ENCODE peak calls at places on chromosomes 12 and 14, in six cellular contexts. C is SK-N-SH, G is Peyer's patch, R is psoas muscle, N is left ventricle myocardium inferior, K is GM23338. X is an unnamed sample.

GRCh38 chr12:51217133-51217967 is 512 bp downstream of the POU6F1 start:
- DNase-seq in C (peak; percentile 90), G (peak; percentile 68), R (peak; percentile 86), N (peak; percentile 62), K (peak; percentile 65), X (peak; percentile 86)

GRCh38 chr14:29426083-29426482 is 501.6 kb downstream of the PRKD1 start:
- DNase-seq in C (no peak), G (no peak), R (no peak), N (no peak), K (no peak), X (no peak)

GRCh38 chr12:48000878-48001321 is 3.4 kb downstream of the COL2A1 start:
- DNase-seq in C (peak; percentile 53), G (peak; percentile 51), R (no peak), N (no peak), K (peak; percentile 84), X (no peak)

GRCh38 chr12:124109760-124110159 is 136.7 kb downstream of the ZNF664 start:
- DNase-seq in C (peak; percentile 57), G (no peak), R (no peak), N (no peak), K (peak; percentile 94), X (no peak)

GRCh38 chr12:114405199-114405448 is 820 bp downstream of the TBX5 start:
- DNase-seq in C (no peak), G (no peak), R (no peak), N (no peak), K (no peak), X (no peak)

GRCh38 chr12:2739832-2740641 is 54.7 kb upstream of the FKBP4 start:
- DNase-seq in C (peak; percentile 46), G (no peak), R (no peak), N (no peak), K (peak; percentile 76), X (no peak)

GRCh38 chr12:80269953-80270552 is 170.7 kb downstream of the OTOGL start:
- DNase-seq in C (peak; percentile 10), G (no peak), R (no peak), N (no peak), K (peak; percentile 72), X (no peak)

GRCh38 chr12:27549231-27549800 is 25.3 kb downstream of the PPFIBP1 start:
- DNase-seq in C (no peak), G (no peak), R (no peak), N (no peak), K (no peak), X (no peak)

GRCh38 chr12:50162225-50162624 is 4.9 kb downstream of the CERS5 start:
- DNase-seq in C (no peak), G (no peak), R (no peak), N (no peak), K (no peak), X (no peak)

GRCh38 chr14:92122351-92122677 is 545 bp downstream of the CPSF2 start:
- DNase-seq in C (no peak), G (no peak), R (no peak), N (no peak), K (peak; percentile 52), X (no peak)

GRCh38 chr12:107318804-107319535 is 225.6 kb upstream of the CRY1 start:
- DNase-seq in C (peak; percentile 65), G (peak; percentile 57), R (peak; percentile 48), N (no peak), K (peak; percentile 60), X (no peak)

GRCh38 chr12:70645494-70646317 is 8.5 kb upstream of the PTPRB start:
- DNase-seq in C (no peak), G (no peak), R (peak; percentile 56), N (peak; percentile 40), K (peak; percentile 41), X (peak; percentile 75)

GRCh38 chr14:105062048-105062433 is 3.2 kb downstream of the GPR132 start:
- DNase-seq in C (no peak), G (no peak), R (no peak), N (no peak), K (no peak), X (no peak)

GRCh38 chr14:100292776-100293461 is 13.3 kb downstream of the SLC25A29 start:
- DNase-seq in C (peak; percentile 17), G (no peak), R (peak; percentile 53), N (no peak), K (no peak), X (peak; percentile 72)

GRCh38 chr12:90631581-90631980 is 323.4 kb downstream of the CCER1 start:
- DNase-seq in C (no peak), G (no peak), R (no peak), N (no peak), K (no peak), X (no peak)

GRCh38 chr12:90627180-90627896 is 327.6 kb downstream of the CCER1 start:
- DNase-seq in C (no peak), G (no peak), R (no peak), N (no peak), K (no peak), X (no peak)

GRCh38 chr12:90622431-90622830 is 332.5 kb downstream of the CCER1 start:
- DNase-seq in C (no peak), G (no peak), R (no peak), N (no peak), K (no peak), X (no peak)

GRCh38 chr12:90630006-90630405 is 325.0 kb downstream of the CCER1 start:
- DNase-seq in C (peak; percentile 32), G (no peak), R (no peak), N (no peak), K (no peak), X (no peak)

GRCh38 chr12:90628213-90628612 is 326.8 kb downstream of the CCER1 start:
- DNase-seq in C (no peak), G (no peak), R (no peak), N (no peak), K (no peak), X (no peak)
- H3K4me3 ChIP-seq in C (no peak overlapping the region), G (no peak overlapping the region), R (no peak overlapping the region), N (no peak overlapping the region), K (no peak overlapping the region), X (no peak overlapping the region)

GRCh38 chr12:57610553-57611115 is 601 bp upstream of the ARHGEF25 start:
- DNase-seq in C (peak; percentile 85), G (peak; percentile 62), R (peak; percentile 62), N (peak; percentile 75), K (peak; percentile 51), X (peak; percentile 81)
- H3K4me3 ChIP-seq in C (peak overlapping the region; percentile 75), G (peak overlapping the region; percentile 58), R (peak overlapping the region; percentile 70), N (peak overlapping the region; percentile 87), K (peak overlapping the region; percentile 86), X (peak overlapping the region; percentile 86)

GRCh38 chr14:103688441-103688840 is 26.8 kb downstream of the XRCC3 start:
- DNase-seq in C (no peak), G (no peak), R (no peak), N (no peak), K (no peak), X (peak; percentile 33)
- H3K4me3 ChIP-seq in C (no peak overlapping the region), G (no peak overlapping the region), R (no peak overlapping the region), N (no peak overlapping the region), K (no peak overlapping the region), X (no peak overlapping the region)

GRCh38 chr12:10086387-10086786 is 12.4 kb downstream of the CLEC1A start:
- DNase-seq in C (no peak), G (no peak), R (no peak), N (no peak), K (no peak), X (no peak)
- H3K4me3 ChIP-seq in C (no peak overlapping the region), G (no peak overlapping the region), R (no peak overlapping the region), N (no peak overlapping the region), K (no peak overlapping the region), X (no peak overlapping the region)

GRCh38 chr12:116434155-116435065 is 124.8 kb upstream of the MAP1LC3B2 start:
- DNase-seq in C (peak; percentile 87), G (peak; percentile 62), R (peak; percentile 88), N (peak; percentile 79), K (peak; percentile 80), X (peak; percentile 95)
- H3K4me3 ChIP-seq in C (peak overlapping the region; percentile 66), G (no peak overlapping the region), R (peak overlapping the region; percentile 7), N (peak overlapping the region; percentile 52), K (peak overlapping the region; percentile 24), X (no peak overlapping the region)

DNA sequence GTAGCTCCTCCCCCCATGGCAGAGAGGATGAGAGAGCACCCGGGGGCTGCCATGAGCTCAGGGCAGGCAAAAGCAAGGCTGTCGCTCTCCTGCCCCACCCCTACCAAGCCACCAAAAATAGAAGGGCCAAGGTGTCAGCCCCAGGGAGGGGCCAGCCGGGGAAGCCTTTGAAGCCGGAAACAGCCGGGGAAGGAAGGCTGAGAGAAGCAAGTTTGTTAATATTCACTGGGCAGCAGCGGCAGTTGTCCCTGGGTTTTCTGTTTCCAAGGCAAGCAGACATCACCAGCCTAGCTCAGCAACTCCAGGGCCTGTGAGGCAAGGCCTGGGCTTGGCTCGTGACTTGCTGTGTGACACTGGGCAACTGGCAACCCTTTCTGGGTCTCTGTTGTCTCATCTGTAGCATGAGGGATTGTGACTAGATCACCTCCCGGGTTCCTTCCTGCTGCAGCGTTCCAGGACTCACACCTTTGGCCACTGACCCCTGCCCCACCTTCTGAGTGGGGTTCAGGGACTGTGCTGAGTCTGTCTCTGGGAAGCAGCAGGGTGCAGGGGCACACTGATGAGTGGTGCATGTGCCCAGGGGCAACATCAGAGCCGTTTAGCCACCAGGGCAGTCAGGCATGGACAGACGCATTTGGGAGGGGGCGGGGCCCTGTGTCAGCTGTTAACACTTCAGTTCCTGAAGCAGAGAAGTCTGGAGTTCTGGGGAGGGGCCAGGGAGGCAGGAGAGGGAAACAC is 24.3 kb downstream of the SYNDIG1L start:
- DNase-seq in C (peak; percentile 63), G (no peak), R (peak; percentile 58), N (peak; percentile 29), K (peak; percentile 82), X (no peak)
- H3K4me3 ChIP-seq in C (no peak overlapping the region), G (no peak overlapping the region), R (no peak overlapping the region), N (peak overlapping the region; percentile 45), K (peak overlapping the region; percentile 40), X (no peak overlapping the region)

GRCh38 chr12:60834372-60834771 is 1238.5 kb downstream of the SLC16A7 start:
- DNase-seq in C (no peak), G (no peak), R (no peak), N (no peak), K (no peak), X (no peak)
- H3K4me3 ChIP-seq in C (no peak overlapping the region), G (no peak overlapping the region), R (no peak overlapping the region), N (no peak overlapping the region), K (no peak overlapping the region), X (no peak overlapping the region)

DNA sequence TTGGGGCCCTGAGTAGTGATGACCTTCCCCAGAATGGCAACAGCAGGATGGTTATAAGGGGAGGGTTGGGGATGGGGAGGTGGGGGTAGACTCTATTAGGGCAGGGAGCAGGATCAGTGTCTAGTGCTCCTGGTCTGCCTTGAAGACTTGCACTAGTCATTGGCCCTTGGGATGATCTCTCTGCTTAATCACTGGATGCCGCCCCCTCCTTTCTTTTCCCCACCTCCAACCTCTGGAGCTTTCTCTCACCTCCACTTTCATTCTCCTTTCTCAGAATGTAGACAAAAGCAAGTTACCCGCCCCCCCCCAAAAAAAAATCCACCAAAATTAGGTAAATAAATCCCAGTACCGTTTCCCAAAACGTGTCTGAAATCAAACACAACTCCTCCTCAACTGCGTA is 2.8 kb upstream of the KCNK10 start:
- DNase-seq in C (no peak), G (no peak), R (no peak), N (no peak), K (peak; percentile 3), X (no peak)
- H3K4me3 ChIP-seq in C (no peak overlapping the region), G (no peak overlapping the region), R (no peak overlapping the region), N (no peak overlapping the region), K (peak overlapping the region; percentile 76), X (no peak overlapping the region)

X was measured in aorta.